ENCODE peak calls at places on chromosomes 7 and 10, in six cellular contexts. A, L, I, K, C and R are unnamed samples.

GRCh38 chr10:113893570-113893969 is 39.1 kb downstream of the NHLRC2 start:
- DNase-seq in A (no peak), L (no peak), I (no peak), K (no peak), C (no peak), R (no peak)

GRCh38 chr10:116699783-116700150 is 42.6 kb downstream of the HSPA12A start:
- DNase-seq in A (no peak), L (no peak), I (no peak), K (no peak), C (no peak), R (no peak)

GRCh38 chr10:9807848-9808247 is 1209.8 kb upstream of the CELF2 start:
- DNase-seq in A (no peak), L (no peak), I (no peak), K (no peak), C (no peak), R (no peak)

GRCh38 chr7:36303202-36304098 is 86.2 kb upstream of the ANLN start:
- DNase-seq in A (no peak), L (peak; percentile 19), I (no peak), K (peak; percentile 61), C (peak; percentile 78), R (peak; percentile 76)

GRCh38 chr7:92633211-92633906 is 43.2 kb upstream of the FAM133B start:
- DNase-seq in A (no peak), L (no peak), I (no peak), K (no peak), C (no peak), R (no peak)

GRCh38 chr10:121080324-121080807 is 229.2 kb downstream of the WDR11 start:
- DNase-seq in A (no peak), L (no peak), I (no peak), K (peak; percentile 66), C (no peak), R (peak; percentile 37)

GRCh38 chr7:44796034-44796503 is 412 bp upstream of the PPIA start:
- DNase-seq in A (no peak), L (no peak), I (no peak), K (no peak), C (peak; percentile 57), R (peak; percentile 62)

GRCh38 chr7:112080441-112080840 is 125.8 kb downstream of the DOCK4 start:
- DNase-seq in A (no peak), L (no peak), I (no peak), K (no peak), C (no peak), R (no peak)

GRCh38 chr7:81013036-81013435 is 94.2 kb upstream of the SEMA3C start:
- DNase-seq in A (no peak), L (no peak), I (no peak), K (no peak), C (no peak), R (no peak)

GRCh38 chr10:131650169-131650705 is 250.6 kb upstream of the PPP2R2D start:
- DNase-seq in A (no peak), L (no peak), I (peak; percentile 18), K (no peak), C (no peak), R (no peak)

GRCh38 chr7:30280631-30281030 is 3.8 kb upstream of the ZNRF2 start:
- DNase-seq in A (no peak), L (no peak), I (no peak), K (no peak), C (no peak), R (no peak)

GRCh38 chr10:50396491-50397311 is 145.4 kb upstream of the ASAH2 start:
- DNase-seq in A (no peak), L (no peak), I (peak; percentile 74), K (no peak), C (no peak), R (no peak)

GRCh38 chr7:77800158-77800557 is 1.6 kb downstream of the PHTF2 start:
- DNase-seq in A (no peak), L (no peak), I (no peak), K (no peak), C (no peak), R (no peak)

GRCh38 chr7:418636-419280 is 100.9 kb downstream of the PDGFA start:
- DNase-seq in A (no peak), L (no peak), I (no peak), K (peak; percentile 43), C (peak; percentile 47), R (peak; percentile 74)